ENCODE peak calls at places on chromosomes 5 and 9, in four cellular contexts. N, G, K and X are unnamed samples.

GRCh38 chr5:64594601-64595518 is 89.0 kb downstream of the RGS7BP start:
- DNase-seq in N (no peak), G (peak; percentile 13), K (peak; percentile 59), X (no peak)

GRCh38 chr5:131979816-131980215 is 31.6 kb downstream of the ACSL6 start:
- DNase-seq in N (no peak), G (no peak), K (no peak), X (no peak)

GRCh38 chr5:123651234-123651633 is 139.3 kb downstream of the CSNK1G3 start:
- DNase-seq in N (no peak), G (no peak), K (no peak), X (no peak)

GRCh38 chr9:72883867-72884266 is 69.0 kb downstream of the ALDH1A1 start:
- DNase-seq in N (no peak), G (no peak), K (no peak), X (no peak)

GRCh38 chr5:54673523-54674225 is 156.1 kb downstream of the SNX18 start:
- DNase-seq in N (no peak), G (peak; percentile 60), K (peak; percentile 32), X (peak; percentile 43)

GRCh38 chr5:158126442-158127399 is 267.8 kb upstream of the CLINT1 start:
- DNase-seq in N (no peak), G (no peak), K (no peak), X (peak; percentile 22)

GRCh38 chr5:112917453-112918005 is 4.5 kb downstream of the REEP5 start:
- DNase-seq in N (peak; percentile 26), G (peak; percentile 45), K (no peak), X (peak; percentile 58)

GRCh38 chr5:83281658-83282057 is 189.9 kb upstream of the VCAN start:
- DNase-seq in N (peak; percentile 76), G (no peak), K (no peak), X (no peak)

GRCh38 chr9:22382331-22382730 is 64.3 kb upstream of the DMRTA1 start:
- DNase-seq in N (no peak), G (no peak), K (no peak), X (no peak)

GRCh38 chr9:21994526-21994995 is at the start of gene CDKN2B-AS1:
- DNase-seq in N (peak; percentile 72), G (peak; percentile 88), K (peak; percentile 51), X (peak; percentile 84)

GRCh38 chr5:93433422-93433821 is 147.6 kb downstream of the NR2F1-AS1 start:
- DNase-seq in N (peak; percentile 94), G (no peak), K (no peak), X (peak; percentile 83)

GRCh38 chr9:95510610-95511231 is 6.0 kb downstream of the PTCH1 start:
- DNase-seq in N (peak; percentile 91), G (peak; percentile 89), K (peak; percentile 91), X (peak; percentile 96)

GRCh38 chr9:132694144-132694543 is 23.9 kb downstream of the GTF3C4 start:
- DNase-seq in N (peak; percentile 50), G (peak; percentile 3), K (no peak), X (no peak)

GRCh38 chr5:71653119-71653518 is 66.0 kb upstream of the CARTPT start:
- DNase-seq in N (peak; percentile 15), G (no peak), K (no peak), X (peak; percentile 32)

GRCh38 chr9:131668439-131669233 is 71.2 kb downstream of the RAPGEF1 start:
- DNase-seq in N (peak; percentile 84), G (peak; percentile 83), K (no peak), X (peak; percentile 61)

GRCh38 chr5:144394036-144394435 is 223.4 kb downstream of the KCTD16 start:
- DNase-seq in N (no peak), G (no peak), K (no peak), X (no peak)

GRCh38 chr5:90558344-90559192 is at the start of gene ADGRV1:
- DNase-seq in N (peak; percentile 45), G (no peak), K (peak; percentile 76), X (peak; percentile 34)

GRCh38 chr9:90306118-90306517 is 336.5 kb downstream of the DIRAS2 start:
- DNase-seq in N (no peak), G (no peak), K (no peak), X (no peak)

GRCh38 chr9:90296539-90296938 is 346.1 kb downstream of the DIRAS2 start:
- DNase-seq in N (peak; percentile 12), G (no peak), K (no peak), X (peak; percentile 54)

GRCh38 chr9:90303653-90304052 is 339.0 kb downstream of the DIRAS2 start:
- DNase-seq in N (no peak), G (no peak), K (no peak), X (no peak)

GRCh38 chr9:90299963-90300362 is 342.7 kb downstream of the DIRAS2 start:
- DNase-seq in N (no peak), G (no peak), K (no peak), X (no peak)

GRCh38 chr9:90300901-90301688 is 341.5 kb downstream of the DIRAS2 start:
- DNase-seq in N (peak; percentile 92), G (no peak), K (peak; percentile 42), X (peak; percentile 79)
- TF ChIP-seq CTCF in N (no peak), G (no peak), K (no peak), X (no peak)

DNA sequence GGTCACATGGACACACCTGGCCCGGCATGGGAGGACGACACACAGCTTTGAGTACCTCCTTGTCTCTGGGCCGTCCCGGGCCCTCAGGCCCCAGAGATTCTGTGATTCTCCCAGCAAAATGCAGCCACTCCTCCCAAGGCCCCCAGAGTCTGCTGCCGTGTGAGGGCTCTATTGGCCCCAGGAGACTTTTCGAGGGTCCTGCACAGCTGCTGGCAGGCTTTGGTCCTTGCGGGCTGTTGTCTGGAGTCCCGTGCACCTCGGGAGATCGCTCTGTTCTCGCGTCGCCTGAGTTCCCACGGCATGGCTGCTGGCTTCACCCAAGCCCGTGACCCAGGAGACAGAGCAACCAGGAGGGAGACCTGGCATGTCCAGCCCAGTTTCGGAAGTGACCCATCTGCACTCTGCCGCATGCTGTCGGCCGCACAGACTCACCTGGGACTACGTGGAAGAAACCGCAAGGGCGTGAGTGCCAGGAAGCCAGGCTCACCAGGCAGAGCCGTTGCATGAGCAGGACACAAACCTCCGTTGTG is 46.8 kb upstream of the NKD2 start:
- DNase-seq in N (no peak), G (no peak), K (no peak), X (no peak)
- H3K4me3 ChIP-seq in N (no peak overlapping the region), G (no peak overlapping the region), K (no peak overlapping the region), X (no peak overlapping the region)

DNA sequence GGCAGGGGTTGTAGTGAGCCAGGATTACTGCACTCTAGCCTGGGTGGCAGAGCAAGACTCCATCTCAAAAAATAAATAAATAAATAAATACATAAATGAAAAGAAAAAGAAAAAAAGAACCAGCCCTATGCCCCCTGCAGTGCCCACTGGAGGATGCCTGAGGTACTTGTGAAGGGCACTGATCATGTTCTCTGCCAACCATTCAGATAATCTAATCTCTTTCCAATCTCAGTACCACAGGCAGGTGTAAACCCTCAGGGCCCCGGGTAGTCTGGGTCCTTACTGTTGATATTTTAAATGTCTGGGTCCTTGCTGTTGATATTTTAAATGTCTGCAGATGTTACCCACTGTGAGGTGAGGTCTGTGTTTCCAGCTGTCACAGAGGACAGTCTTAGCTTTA is 321.8 kb upstream of the ADCY2 start:
- DNase-seq in N (no peak), G (no peak), K (no peak), X (no peak)
- TF ChIP-seq CTCF in N (no peak), G (no peak), K (no peak), X (no peak)

GRCh38 chr9:35907732-35908483 is 1.4 kb upstream of the SPAAR start:
- DNase-seq in N (peak; percentile 99), G (no peak), K (peak; percentile 31), X (peak; percentile 93)
- H3K4me3 ChIP-seq in N (peak overlapping the region; percentile 40), G (no peak overlapping the region), K (no peak overlapping the region), X (peak overlapping the region; percentile 29)

GRCh38 chr9:124859803-124860581 is 1.8 kb downstream of the RPL35 start:
- DNase-seq in N (no peak), G (no peak), K (no peak), X (no peak)

GRCh38 chr9:124863371-124863831 is 1.5 kb downstream of the ARPC5L start:
- DNase-seq in N (no peak), G (no peak), K (no peak), X (no peak)

GRCh38 chr9:124860582-124861341 is 995 bp downstream of the RPL35 start:
- DNase-seq in N (no peak), G (no peak), K (no peak), X (no peak)

GRCh38 chr9:124858330-124859046 is 3.3 kb downstream of the RPL35 start:
- DNase-seq in N (no peak), G (no peak), K (no peak), X (no peak)

GRCh38 chr9:124861342-124862229 is at the start of the genes ARPC5L and RPL35:
- DNase-seq in N (peak; percentile 86), G (peak; percentile 98), K (peak; percentile 95), X (peak; percentile 94)
- TF ChIP-seq CTCF in N (no peak), G (peak; percentile 15), K (no peak), X (peak; percentile 20)

DNA sequence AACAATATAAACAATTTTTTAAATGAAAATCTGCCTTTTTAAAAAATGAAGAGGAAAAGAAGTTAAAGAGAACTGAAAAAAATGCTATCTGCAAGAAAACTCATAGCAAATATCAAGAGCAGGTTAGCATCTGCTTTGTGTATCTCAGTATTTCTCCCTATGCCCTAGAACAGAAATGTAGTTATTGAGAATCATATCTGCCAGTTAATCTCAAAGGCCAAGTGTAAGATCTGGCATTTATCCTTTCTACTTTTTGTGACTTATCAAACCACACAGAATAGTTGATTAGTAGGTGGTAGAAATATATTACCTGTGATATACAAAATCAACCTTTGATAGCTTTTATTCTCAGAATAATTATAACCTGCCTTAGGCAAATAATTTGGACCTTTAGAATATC is 1699.8 kb downstream of the EFNA5 start:
- DNase-seq in N (no peak), G (no peak), K (no peak), X (no peak)
- H3K4me3 ChIP-seq in N (no peak overlapping the region), G (no peak overlapping the region), K (no peak overlapping the region), X (no peak overlapping the region)

DNA sequence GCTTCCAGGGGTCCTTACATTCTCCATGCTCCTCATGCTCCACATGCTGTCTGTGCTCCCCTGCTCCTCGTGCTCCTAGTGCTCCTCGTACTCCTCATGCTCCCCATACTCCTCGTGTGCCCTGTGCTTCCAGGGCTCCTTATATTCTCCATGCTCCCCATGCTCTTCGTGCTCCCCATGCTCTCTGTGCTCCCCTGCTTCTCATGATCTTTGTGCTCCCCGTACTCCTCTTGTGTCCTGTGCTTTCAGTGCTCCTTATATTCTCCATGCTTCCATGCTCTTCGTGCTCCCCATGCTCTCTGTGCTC is 51.9 kb downstream of the TRIP13 start:
- DNase-seq in N (no peak), G (no peak), K (no peak), X (no peak)
- TF ChIP-seq CTCF in N (no peak), G (no peak), K (no peak), X (no peak)

DNA sequence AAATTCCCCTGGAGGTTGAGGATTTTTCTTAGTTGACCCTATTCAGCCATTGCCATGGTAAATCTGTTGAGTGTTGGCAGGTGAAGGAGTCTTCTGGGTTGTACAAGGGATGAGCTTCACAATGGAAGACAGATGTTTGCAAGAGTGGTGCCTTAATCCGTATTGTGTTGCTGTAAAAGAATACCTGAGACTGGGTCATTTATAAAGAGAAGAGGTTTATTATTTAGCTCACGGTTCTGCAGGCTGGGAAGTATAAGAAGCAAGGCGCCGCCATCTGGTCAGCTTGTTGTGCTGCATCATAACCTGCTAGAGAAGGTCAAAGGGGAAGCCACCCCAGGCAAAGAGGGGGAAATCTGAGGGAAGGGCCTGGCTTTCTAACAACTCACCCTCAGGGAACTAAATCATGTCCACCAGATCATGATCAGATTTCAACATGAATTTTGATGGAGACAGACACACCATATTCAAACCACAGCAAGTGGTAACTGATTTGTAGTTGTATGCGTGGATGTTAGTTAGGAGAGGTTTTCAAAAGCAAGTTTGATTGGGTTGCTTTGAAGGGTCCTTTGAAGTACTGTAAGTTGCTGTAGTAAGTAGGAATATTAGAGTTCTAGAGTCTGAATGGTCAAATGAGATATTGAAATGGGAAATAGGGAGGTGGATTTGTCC is 2.5 kb downstream of the TNPO1 start:
- DNase-seq in N (peak; percentile 72), G (peak; percentile 82), K (peak; percentile 69), X (peak; percentile 71)
- H3K4me3 ChIP-seq in N (peak overlapping the region; percentile 92), G (no peak overlapping the region), K (peak overlapping the region; percentile 85), X (peak overlapping the region; percentile 88)

GRCh38 chr9:112705773-112706427 is 12.0 kb downstream of the INIP start:
- DNase-seq in N (peak; percentile 53), G (no peak), K (peak; percentile 34), X (peak; percentile 55)
- TF ChIP-seq CTCF in N (peak; percentile 36), G (no peak), K (peak; percentile 47), X (peak; percentile 52)